ENCODE peak calls at places on chromosome 22, in five cellular contexts. V is IMR-90, D is A549, M is brain microvascular endothelial cell, G is fibroblast of the aortic adventitia. U is an unnamed sample.

GRCh38 chr22:46684706-46685105 is 53.3 kb downstream of the CERK start:
- DNase-seq in G (no peak), V (no peak), D (no peak), M (no peak), U (no peak)

GRCh38 chr22:17444204-17444504 is 74.9 kb downstream of the CECR2 start:
- DNase-seq in M (no peak), D (no peak), G (no peak), V (no peak), U (no peak)

GRCh38 chr22:36363378-36363931 is 24.3 kb downstream of the MYH9 start:
- DNase-seq in V (no peak), D (no peak), G (no peak), M (no peak), U (no peak)

GRCh38 chr22:23859201-23859600 is 1.5 kb downstream of the SLC2A11 start:
- DNase-seq in D (no peak), M (no peak), G (no peak), V (no peak), U (no peak)

GRCh38 chr22:46661221-46661851 is 41.1 kb downstream of the GRAMD4 start:
- DNase-seq in M (peak; percentile 66), G (no peak), V (peak; percentile 76), D (peak; percentile 58), U (peak; percentile 51)

GRCh38 chr22:49769691-49770315 is 57.9 kb downstream of the BRD1 start:
- DNase-seq in D (no peak), V (no peak), G (no peak), M (no peak), U (no peak)

GRCh38 chr22:24968066-24968561 is 15.6 kb downstream of the KIAA1671 start:
- DNase-seq in G (peak; percentile 51), D (no peak), V (no peak), M (no peak), U (no peak)

GRCh38 chr22:22916215-22916951 is 28.8 kb downstream of the IGLL5 start:
- DNase-seq in M (no peak), V (no peak), D (no peak), G (no peak), U (no peak)

GRCh38 chr22:44364750-44365118 is 52.0 kb upstream of the SHISAL1 start:
- DNase-seq in D (no peak), V (no peak), G (peak; percentile 51), M (no peak), U (no peak)

GRCh38 chr22:47593911-47594311 is 831.5 kb downstream of the TBC1D22A start:
- DNase-seq in M (no peak), D (no peak), V (no peak), G (no peak), U (no peak)

GRCh38 chr22:47335460-47335859 is 573.0 kb downstream of the TBC1D22A start:
- DNase-seq in M (no peak), D (no peak), V (no peak), G (no peak), U (no peak)

GRCh38 chr22:37561209-37562048 is 1.1 kb downstream of the CDC42EP1 start:
- DNase-seq in V (peak; percentile 86), D (peak; percentile 74), M (peak; percentile 87), G (peak; percentile 89), U (peak; percentile 87)

GRCh38 chr22:28958611-28959010 is 75.2 kb downstream of the ZNRF3 start:
- DNase-seq in G (peak; percentile 39), V (peak; percentile 52), M (no peak), D (no peak), U (peak; percentile 33)

GRCh38 chr22:47210686-47211085 is 448.2 kb downstream of the TBC1D22A start:
- DNase-seq in D (no peak), G (no peak), M (no peak), V (no peak), U (no peak)

GRCh38 chr22:49887716-49888115 is 30.5 kb downstream of the ALG12 start:
- DNase-seq in V (no peak), D (no peak), M (no peak), G (no peak), U (no peak)

GRCh38 chr22:35498026-35498425 is 42.6 kb upstream of the RASD2 start:
- DNase-seq in M (no peak), V (peak; percentile 35), G (no peak), D (no peak), U (no peak)

GRCh38 chr22:46577361-46578249 is 40.2 kb upstream of the CELSR1 start:
- DNase-seq in G (no peak), D (no peak), M (no peak), V (no peak), U (no peak)

GRCh38 chr22:23401910-23402274 is 178.2 kb downstream of the IGLL1 start:
- DNase-seq in V (no peak), M (no peak), D (no peak), G (no peak), U (no peak)

GRCh38 chr22:29253561-29254282 is 14.1 kb downstream of the RHBDD3 start:
- DNase-seq in V (no peak), M (no peak), G (no peak), D (no peak), U (no peak)

GRCh38 chr22:20966883-20967696 is at the start of gene AIFM3:
- DNase-seq in V (no peak), G (no peak), M (no peak), D (no peak), U (no peak)

GRCh38 chr22:36569999-36570398 is 41.0 kb upstream of the EIF3D start:
- DNase-seq in M (peak; percentile 44), D (peak; percentile 29), V (peak; percentile 27), G (peak; percentile 11), U (no peak)

GRCh38 chr22:44260216-44261035 is 52.3 kb downstream of the SHISAL1 start:
- DNase-seq in G (no peak), V (no peak), M (no peak), D (no peak), U (no peak)

GRCh38 chr22:48353116-48353947 is 1474.3 kb downstream of the BRD1 start:
- DNase-seq in M (no peak), G (no peak), V (no peak), D (peak; percentile 71), U (no peak)

GRCh38 chr22:36988075-36988474 is 31.2 kb downstream of the TST start:
- DNase-seq in V (no peak), D (no peak), M (no peak), G (no peak), U (no peak)

GRCh38 chr22:37784829-37785495 is 22.8 kb upstream of the GCAT start:
- DNase-seq in G (no peak), D (no peak), V (no peak), M (no peak), U (no peak)

GRCh38 chr22:27032121-27032761 is 374.9 kb downstream of the MIAT start:
- DNase-seq in G (no peak), M (no peak), V (no peak), D (no peak), U (peak; percentile 17)
- TF ChIP-seq CTCF in G (peak; percentile 2), M (peak; percentile 59), V (no peak), D (no peak), U (peak; percentile 50)

DNA sequence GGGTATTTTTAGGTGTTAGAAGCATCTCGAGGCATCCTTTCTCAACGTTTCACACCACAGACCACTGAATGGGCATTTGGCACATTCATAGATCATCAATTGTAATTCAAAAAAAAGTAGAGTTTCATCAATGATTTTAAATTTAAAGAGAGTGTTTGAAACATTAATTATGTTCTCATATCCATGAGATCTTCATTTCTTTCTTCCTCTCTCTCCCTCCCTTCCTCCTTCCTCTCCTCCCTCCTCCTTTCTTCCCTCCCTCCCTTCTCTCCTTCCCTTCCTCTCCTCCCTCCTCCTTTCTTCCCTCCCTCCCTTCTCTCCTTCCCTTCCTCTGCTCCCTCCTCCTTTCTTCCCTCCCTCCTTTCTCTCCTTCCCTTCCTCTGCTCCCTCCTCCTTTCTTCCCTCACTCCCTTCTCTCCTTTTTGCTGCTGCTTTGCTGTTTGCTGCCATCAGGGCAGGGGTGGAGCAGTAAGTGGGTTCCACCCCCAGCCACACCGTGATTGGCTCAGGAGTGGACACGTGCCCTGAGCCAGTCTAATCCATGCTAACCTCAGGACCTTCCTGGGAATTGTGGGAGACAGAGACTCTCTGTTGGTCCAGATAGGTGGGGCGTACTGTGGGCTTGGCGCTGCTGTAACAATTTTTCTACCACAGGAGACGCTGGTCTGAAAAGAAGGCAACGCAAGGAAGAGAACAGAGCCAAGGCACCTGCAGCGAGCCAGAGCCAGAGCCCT is 33.8 kb upstream of the APOBEC3A start:
- DNase-seq in V (peak; percentile 85), M (peak; percentile 36), G (peak; percentile 92), D (peak; percentile 86), U (peak; percentile 88)
- H3K4me3 ChIP-seq in V (peak overlapping the region; percentile 34), M (peak overlapping the region; percentile 15), G (peak overlapping the region; percentile 52), D (peak overlapping the region; percentile 35), U (peak overlapping the region; percentile 26)

GRCh38 chr22:27863001-27863400 is 56.1 kb downstream of the PITPNB start:
- DNase-seq in G (no peak), M (no peak), V (no peak), D (no peak), U (no peak)

GRCh38 chr22:27853404-27853803 is 51.8 kb upstream of the MN1 start:
- DNase-seq in G (no peak), M (no peak), D (no peak), V (peak; percentile 68), U (no peak)

GRCh38 chr22:27851974-27852713 is 50.6 kb upstream of the MN1 start:
- DNase-seq in D (no peak), V (peak; percentile 58), M (no peak), G (no peak), U (no peak)

GRCh38 chr22:27859336-27859735 is 57.8 kb upstream of the MN1 start:
- DNase-seq in V (peak; percentile 46), M (no peak), D (no peak), G (no peak), U (no peak)

DNA sequence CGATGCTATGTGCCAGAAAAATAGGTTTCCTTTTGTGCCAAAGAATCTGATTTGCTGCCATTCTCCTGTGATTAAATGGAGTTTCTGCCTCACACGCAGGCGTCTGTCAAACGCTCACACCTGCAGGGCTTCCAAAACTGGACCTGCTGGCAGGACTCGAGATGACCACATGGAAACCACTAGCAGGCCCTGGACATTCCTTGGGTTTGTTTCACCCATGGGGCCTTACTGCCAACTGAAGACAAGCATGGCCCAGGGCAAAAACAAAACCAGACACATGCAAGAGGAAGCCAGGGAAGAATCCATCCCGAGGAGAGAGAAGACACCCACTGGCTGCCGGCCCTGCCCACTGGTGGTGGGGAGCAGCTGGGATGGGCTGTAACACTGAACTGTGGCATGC is 55.9 kb upstream of the MN1 start:
- DNase-seq in G (peak; percentile 70), M (no peak), D (no peak), V (peak; percentile 72), U (no peak)
- TF ChIP-seq CTCF in G (no peak), M (no peak), D (no peak), V (no peak), U (no peak)

GRCh38 chr22:19880786-19881569 is 26.3 kb upstream of the GNB1L start:
- DNase-seq in M (peak; percentile 98), G (peak; percentile 96), V (peak; percentile 94), D (peak; percentile 97), U (peak; percentile 96)
- H3K4me3 ChIP-seq in M (no peak overlapping the region), G (no peak overlapping the region), V (no peak overlapping the region), D (peak overlapping the region; percentile 36), U (peak overlapping the region; percentile 7)